ENCODE peak calls at places on chromosomes 11 and 22, in four cellular contexts. A, J, U and H are unnamed samples.

GRCh38 chr11:86888164-86888977 is 66.8 kb downstream of the FZD4 start:
- DNase-seq in A (no peak), J (no peak), U (no peak), H (no peak)

GRCh38 chr11:87139475-87139874 is 101.7 kb downstream of the TMEM135 start:
- DNase-seq in A (no peak), U (no peak), J (no peak), H (no peak)

GRCh38 chr22:43745783-43746356 is 66.2 kb downstream of the EFCAB6 start:
- DNase-seq in A (no peak), J (no peak), U (peak), H (no peak)

GRCh38 chr11:75476716-75477613 is 44.0 kb upstream of the KLHL35 start:
- DNase-seq in A (no peak), J (no peak), U (no peak), H (peak)

GRCh38 chr11:44078794-44079193 is 12.7 kb downstream of the ACCS start:
- DNase-seq in U (no peak), J (no peak), A (no peak), H (no peak)

GRCh38 chr11:126082251-126083109 is 19.8 kb upstream of the CDON start:
- DNase-seq in J (no peak), A (no peak), U (no peak), H (no peak)

GRCh38 chr11:68255526-68255925 is 16.2 kb downstream of the C11orf24 start:
- DNase-seq in J (no peak), A (no peak), U (no peak), H (no peak)

GRCh38 chr11:107988397-107989158 is 20.1 kb upstream of the CUL5 start:
- DNase-seq in A (no peak), J (no peak), U (no peak), H (no peak)

GRCh38 chr11:120912504-120912903 is 111.4 kb upstream of the TBCEL start:
- DNase-seq in A (no peak), J (no peak), U (peak), H (no peak)

GRCh38 chr11:43268161-43268560 is 43.6 kb upstream of the API5 start:
- DNase-seq in A (no peak), J (no peak), U (no peak), H (peak)